ENCODE peak calls at places on chromosomes 16 and 17, in seven cellular contexts. L is left colon; S is glutamatergic neuron; U is stimulated activated CD4-positive, alpha-beta T cell treated with anti-CD3 and anti-CD28 coated beads, TNF-alpha, amount 100 ng/mL, for 1 hour; M is Calu3; F is hepatocyte; X is activated T-cell treated with anti-CD3 and anti-CD28 coated beads, Interleukin-2, amount 50 U/mL, for 1 hour. V is an unnamed sample.

GRCh38 chr17:81254955-81255717 is 16.0 kb downstream of the NDUFAF8 start:
- DNase-seq in L (peak), S (peak), U (no peak), M (peak), F (peak), X (no peak), V (peak)

GRCh38 chr17:66301864-66302741 is at the start of gene PRKCA:
- DNase-seq in L (peak), S (peak), U (peak), M (peak), F (peak), X (peak), V (peak)

GRCh38 chr16:16083421-16084156 is 134.2 kb downstream of the ABCC1 start:
- DNase-seq in L (no peak), S (no peak), U (no peak), M (peak), F (no peak), X (no peak), V (no peak)

GRCh38 chr17:54848368-54848987 is 52.2 kb upstream of the TOM1L1 start:
- DNase-seq in L (no peak), S (no peak), U (no peak), M (no peak), F (no peak), X (no peak), V (no peak)

GRCh38 chr17:49967621-49968379 is 1.2 kb upstream of the DLX4 start:
- DNase-seq in L (no peak), S (no peak), U (no peak), M (no peak), F (no peak), X (no peak), V (peak)

GRCh38 chr17:29059281-29059680 is 16.3 kb downstream of the PIPOX start:
- DNase-seq in L (no peak), S (no peak), U (no peak), M (peak), F (peak), X (no peak), V (peak)

GRCh38 chr17:73089918-73090317 is 2.6 kb downstream of the SLC39A11 start:
- DNase-seq in L (no peak), S (no peak), U (no peak), M (no peak), F (no peak), X (no peak), V (no peak)

GRCh38 chr16:19524356-19524865 is 669 bp downstream of the CCP110 start:
- DNase-seq in L (no peak), S (no peak), U (no peak), M (no peak), F (no peak), X (no peak), V (peak)

GRCh38 chr17:55314061-55314783 is 49.5 kb downstream of the HLF start:
- DNase-seq in L (no peak), S (no peak), U (no peak), M (no peak), F (no peak), X (no peak), V (no peak)

GRCh38 chr16:5502467-5502869 is 404.9 kb upstream of the EEF2KMT start:
- DNase-seq in L (peak), S (peak), U (no peak), M (peak), F (peak), X (no peak), V (peak)

GRCh38 chr16:52076332-52077115 is 470.4 kb downstream of the TOX3 start:
- DNase-seq in L (no peak), S (no peak), U (no peak), M (no peak), F (no peak), X (no peak), V (no peak)

GRCh38 chr17:4230142-4230541 is 33.6 kb downstream of the ANKFY1 start:
- DNase-seq in L (no peak), S (no peak), U (no peak), M (no peak), F (peak), X (no peak), V (peak)

GRCh38 chr17:43483674-43484551 is at the start of gene DHX8:
- DNase-seq in L (peak), S (peak), U (peak), M (peak), F (peak), X (peak), V (peak)

GRCh38 chr16:88446736-88447135 is 6.3 kb upstream of the ZFPM1 start:
- DNase-seq in L (no peak), S (no peak), U (no peak), M (no peak), F (no peak), X (no peak), V (no peak)

GRCh38 chr17:45584092-45585036 is 93.8 kb upstream of the PLEKHM1 start:
- DNase-seq in L (peak), S (peak), U (peak), M (peak), F (peak), X (peak), V (peak)

GRCh38 chr16:14063618-14064581 is 7.2 kb upstream of the MRTFB start:
- DNase-seq in L (no peak), S (no peak), U (no peak), M (no peak), F (no peak), X (no peak), V (no peak)

GRCh38 chr17:1398900-1399299 is 1.1 kb downstream of the YWHAE start:
- DNase-seq in L (no peak), S (no peak), U (no peak), M (no peak), F (peak), X (no peak), V (peak)

GRCh38 chr17:76032073-76032779 is 5.1 kb upstream of the EVPL start:
- DNase-seq in L (no peak), S (no peak), U (no peak), M (peak), F (no peak), X (no peak), V (peak)

GRCh38 chr16:67546761-67547422 is 15.4 kb upstream of the CTCF start:
- DNase-seq in L (peak), S (peak), U (peak), M (peak), F (peak), X (peak), V (peak)

GRCh38 chr17:62627219-62627903 is at the start of gene MRC2:
- DNase-seq in L (peak), S (peak), U (no peak), M (peak), F (peak), X (peak), V (no peak)

GRCh38 chr17:61338000-61338864 is 61.4 kb upstream of the TBX2 start:
- DNase-seq in L (no peak), S (no peak), U (no peak), M (no peak), F (peak), X (no peak), V (peak)

GRCh38 chr17:42362245-42362961 is 25.8 kb downstream of the STAT3 start:
- DNase-seq in L (no peak), S (no peak), U (no peak), M (no peak), F (no peak), X (no peak), V (no peak)

GRCh38 chr16:72228014-72228413 is 56.1 kb upstream of the PMFBP1 start:
- DNase-seq in L (no peak), S (no peak), U (no peak), M (no peak), F (no peak), X (no peak), V (no peak)

GRCh38 chr16:85523602-85524364 is 89.3 kb upstream of the GSE1 start:
- DNase-seq in L (no peak), S (peak), U (no peak), M (peak), F (peak), X (no peak), V (no peak)

GRCh38 chr17:1643293-1643998 is 2.1 kb downstream of the SCARF1 start:
- DNase-seq in L (peak), S (peak), U (peak), M (peak), F (peak), X (peak), V (peak)

GRCh38 chr17:2025622-2026309 is 632 bp upstream of the RTN4RL1 start:
- DNase-seq in L (peak), S (peak), U (no peak), M (peak), F (peak), X (peak), V (peak)

GRCh38 chr16:49352923-49353322 is 20.7 kb upstream of the C16orf78 start:
- DNase-seq in L (no peak), S (peak), U (no peak), M (peak), F (peak), X (no peak), V (peak)

GRCh38 chr17:40533896-40534295 is 31.4 kb downstream of the CCR7 start:
- DNase-seq in L (no peak), S (no peak), U (no peak), M (no peak), F (no peak), X (no peak), V (no peak)

GRCh38 chr16:19655242-19655777 is 62.7 kb downstream of the KNOP1 start:
- DNase-seq in L (no peak), S (no peak), U (no peak), M (no peak), F (no peak), X (no peak), V (no peak)

GRCh38 chr17:75113798-75114551 is 4.2 kb downstream of the ARMC7 start:
- DNase-seq in L (peak), S (peak), U (peak), M (peak), F (peak), X (peak), V (peak)

GRCh38 chr17:60909405-60909804 is 231.8 kb downstream of the BCAS3 start:
- DNase-seq in L (no peak), S (no peak), U (no peak), M (no peak), F (no peak), X (no peak), V (no peak)

GRCh38 chr16:67845291-67846062 is 1.3 kb upstream of the NUTF2 start:
- DNase-seq in L (no peak), S (no peak), U (no peak), M (no peak), F (no peak), X (no peak), V (peak)